ENCODE peak calls at places on chromosomes 13 and 19, in four cellular contexts. One of them, this sample, is unnamed. For H3K4me1, the result is how much of the 10 kb centered on the place peaks cover.

GRCh38 chr13:65036999-65037398 is 2193.1 kb downstream of the PCDH9 start:
- DNase-seq in lower lobe of right lung: no peak
- DNase-seq in lung: no peak
- DNase-seq in A549: no peak
- DNase-seq in this sample: no peak

GRCh38 chr13:112790735-112791641 is 101.2 kb downstream of the ATP11A start:
- DNase-seq in lower lobe of right lung: no peak
- DNase-seq in lung: no peak
- DNase-seq in A549: no peak
- DNase-seq in this sample: no peak

GRCh38 chr13:94112227-94112626 is 367.3 kb downstream of the DCT start:
- DNase-seq in lower lobe of right lung: no peak
- DNase-seq in lung: no peak
- DNase-seq in A549: no peak
- DNase-seq in this sample: no peak

GRCh38 chr13:44648392-44649117 is 72.4 kb upstream of the TSC22D1 start:
- DNase-seq in lower lobe of right lung: no peak
- DNase-seq in lung: no peak
- DNase-seq in A549: peak
- DNase-seq in this sample: no peak

GRCh38 chr13:24678151-24678550 is 2.1 kb upstream of the ATP12A start:
- DNase-seq in lower lobe of right lung: no peak
- DNase-seq in lung: no peak
- DNase-seq in A549: no peak
- DNase-seq in this sample: no peak

GRCh38 chr19:16649734-16650133 is 10.2 kb downstream of the SMIM7 start:
- DNase-seq in lower lobe of right lung: no peak
- DNase-seq in lung: no peak
- DNase-seq in A549: no peak
- DNase-seq in this sample: no peak

GRCh38 chr19:16161848-16162247 is 11.5 kb downstream of the CIB3 start:
- DNase-seq in lower lobe of right lung: no peak
- DNase-seq in lung: no peak
- DNase-seq in A549: no peak
- DNase-seq in this sample: no peak

GRCh38 chr19:39679056-39679790 is 23.5 kb downstream of the LGALS16 start:
- DNase-seq in lower lobe of right lung: no peak
- DNase-seq in lung: no peak
- DNase-seq in A549: no peak
- DNase-seq in this sample: no peak

GRCh38 chr13:76210262-76210661 is 574.1 kb downstream of the LMO7 start:
- DNase-seq in lower lobe of right lung: peak
- DNase-seq in lung: peak
- DNase-seq in A549: no peak
- DNase-seq in this sample: no peak

GRCh38 chr19:4081441-4082129 is 14.9 kb upstream of the ZBTB7A start:
- DNase-seq in lower lobe of right lung: no peak
- DNase-seq in lung: no peak
- DNase-seq in A549: no peak
- DNase-seq in this sample: no peak

GRCh38 chr13:42369071-42369795 is 97.3 kb downstream of the AKAP11 start:
- DNase-seq in lower lobe of right lung: no peak
- DNase-seq in lung: no peak
- DNase-seq in A549: no peak
- DNase-seq in this sample: no peak

GRCh38 chr13:90493667-90494066 is 853.8 kb upstream of the MIR17HG start:
- DNase-seq in lower lobe of right lung: no peak
- DNase-seq in lung: no peak
- DNase-seq in A549: no peak
- DNase-seq in this sample: no peak

GRCh38 chr13:113915012-113915763 is 51.3 kb upstream of the GAS6 start:
- DNase-seq in lower lobe of right lung: no peak
- DNase-seq in lung: peak
- DNase-seq in A549: no peak
- DNase-seq in this sample: no peak

GRCh38 chr19:850221-850978 is 1.7 kb upstream of the ELANE start:
- DNase-seq in lower lobe of right lung: peak
- DNase-seq in lung: peak
- DNase-seq in A549: peak
- DNase-seq in this sample: peak

DNA sequence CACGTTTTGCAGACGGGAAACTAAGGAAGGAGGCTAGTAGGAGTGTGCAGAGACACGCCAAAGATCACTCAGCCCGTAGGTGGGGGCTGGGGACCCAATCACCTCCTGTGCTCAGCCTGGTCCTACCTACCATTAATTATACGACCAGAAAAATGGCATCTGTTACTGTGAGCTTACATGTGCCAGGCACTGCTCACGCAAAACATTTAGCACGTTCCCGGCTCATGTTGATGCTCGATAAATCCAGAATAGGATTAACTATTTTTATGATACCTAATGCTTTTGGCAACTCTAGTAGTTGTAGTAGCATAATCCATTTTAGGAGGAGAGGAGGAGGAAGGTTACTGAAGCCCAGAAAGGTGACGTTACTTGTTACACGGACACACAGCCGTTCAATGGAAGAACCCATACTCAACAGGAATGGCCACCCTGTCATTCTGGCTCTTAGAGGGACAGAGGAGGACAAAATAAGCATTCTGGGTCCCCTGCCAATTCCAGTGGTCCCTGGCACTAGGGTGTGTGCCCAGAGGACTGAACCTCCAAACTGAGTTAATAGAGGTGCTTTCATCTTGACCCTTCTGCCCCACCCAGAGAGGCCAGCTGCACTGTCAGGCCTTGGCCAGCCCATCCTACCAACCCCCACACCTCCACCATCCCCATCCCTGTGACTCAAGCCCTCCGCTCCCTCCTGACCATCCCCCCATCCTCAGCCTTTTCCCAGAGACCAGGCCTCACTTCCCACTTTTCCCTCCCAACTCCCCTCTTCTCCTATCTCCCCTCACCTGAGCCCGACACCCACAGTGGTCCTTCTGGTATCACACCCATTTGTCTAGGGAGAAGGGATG is 5.0 kb upstream of the EML2 start:
- DNase-seq in lower lobe of right lung: no peak
- DNase-seq in lung: no peak
- DNase-seq in A549: no peak
- DNase-seq in this sample: no peak
- H3K4me1 ChIP-seq in lower lobe of right lung: half or more
- H3K4me1 ChIP-seq in lung: under half
- H3K4me1 ChIP-seq in A549: under half
- H3K4me1 ChIP-seq in this sample: under half

GRCh38 chr13:110245421-110245899 is 61.5 kb downstream of the COL4A1 start:
- DNase-seq in lower lobe of right lung: no peak
- DNase-seq in lung: no peak
- DNase-seq in A549: no peak
- DNase-seq in this sample: peak
- H3K4me1 ChIP-seq in lower lobe of right lung: under half
- H3K4me1 ChIP-seq in lung: under half
- H3K4me1 ChIP-seq in A549: under half
- H3K4me1 ChIP-seq in this sample: under half

GRCh38 chr13:41018583-41018909 is 570 bp downstream of the ELF1 start:
- DNase-seq in lower lobe of right lung: no peak
- DNase-seq in lung: no peak
- DNase-seq in A549: no peak
- DNase-seq in this sample: no peak
- H3K4me1 ChIP-seq in lower lobe of right lung: under half
- H3K4me1 ChIP-seq in lung: under half
- H3K4me1 ChIP-seq in A549: under half
- H3K4me1 ChIP-seq in this sample: under half

DNA sequence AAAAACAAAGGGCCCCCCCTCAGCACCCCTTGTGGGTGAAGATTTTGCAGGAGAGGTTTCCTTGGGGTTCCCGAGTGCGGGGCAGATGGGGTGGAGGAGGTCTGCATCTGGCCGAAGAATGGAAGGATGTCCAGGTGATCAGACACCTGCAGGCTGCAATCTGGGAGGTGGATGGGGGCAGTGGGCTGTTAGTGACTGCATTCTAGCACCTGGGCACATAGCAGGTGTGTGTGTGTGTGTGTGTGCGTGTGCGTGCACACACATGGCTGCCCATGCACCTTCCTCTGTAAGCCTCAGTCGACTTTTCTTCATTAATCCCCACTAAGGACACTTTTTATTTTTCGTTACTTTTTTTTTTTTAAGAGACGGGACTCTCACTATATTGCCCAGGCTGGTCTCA is 460 bp downstream of the MAG start:
- DNase-seq in lower lobe of right lung: no peak
- DNase-seq in lung: no peak
- DNase-seq in A549: no peak
- DNase-seq in this sample: no peak
- H3K4me1 ChIP-seq in lower lobe of right lung: under half
- H3K4me1 ChIP-seq in lung: under half
- H3K4me1 ChIP-seq in A549: under half
- H3K4me1 ChIP-seq in this sample: under half

DNA sequence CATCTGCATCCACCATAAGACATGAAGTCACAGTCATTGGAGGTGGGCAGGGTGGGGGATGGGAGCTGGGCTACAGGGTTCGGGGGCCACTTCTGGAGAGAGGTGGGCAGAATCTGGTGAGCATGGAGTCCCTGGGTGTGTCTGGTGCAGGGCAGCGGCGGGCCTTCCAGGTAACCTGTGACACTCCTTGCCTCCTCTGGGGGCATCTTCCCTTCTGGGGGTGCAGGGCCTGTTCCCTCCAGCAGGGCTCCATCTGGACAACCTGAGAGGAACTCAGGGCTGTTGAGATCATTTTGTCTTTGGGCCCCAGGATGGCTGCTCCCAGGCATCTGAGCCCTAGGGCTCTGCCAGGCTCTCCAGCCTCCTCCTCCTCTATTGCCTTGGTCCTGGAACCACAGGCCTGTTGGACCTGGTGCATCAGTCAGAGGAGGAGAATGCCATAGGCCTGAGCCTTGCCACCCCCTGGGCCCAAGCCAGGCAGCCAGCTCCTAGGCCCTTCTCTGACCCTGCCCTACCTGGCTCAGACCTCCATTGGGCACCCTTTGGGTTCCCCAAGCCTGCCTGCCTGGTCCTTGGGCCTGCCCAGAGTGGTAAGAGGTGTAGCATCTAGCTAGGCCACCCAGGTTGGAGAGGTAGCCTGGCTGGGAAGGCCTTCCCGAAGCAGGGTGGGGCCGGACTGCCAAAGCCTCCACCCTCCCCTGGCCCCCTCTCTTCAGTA is 13.4 kb downstream of the LYL1 start:
- DNase-seq in lower lobe of right lung: no peak
- DNase-seq in lung: no peak
- DNase-seq in A549: peak
- DNase-seq in this sample: no peak
- H3K4me1 ChIP-seq in lower lobe of right lung: half or more
- H3K4me1 ChIP-seq in lung: under half
- H3K4me1 ChIP-seq in A549: under half
- H3K4me1 ChIP-seq in this sample: under half

DNA sequence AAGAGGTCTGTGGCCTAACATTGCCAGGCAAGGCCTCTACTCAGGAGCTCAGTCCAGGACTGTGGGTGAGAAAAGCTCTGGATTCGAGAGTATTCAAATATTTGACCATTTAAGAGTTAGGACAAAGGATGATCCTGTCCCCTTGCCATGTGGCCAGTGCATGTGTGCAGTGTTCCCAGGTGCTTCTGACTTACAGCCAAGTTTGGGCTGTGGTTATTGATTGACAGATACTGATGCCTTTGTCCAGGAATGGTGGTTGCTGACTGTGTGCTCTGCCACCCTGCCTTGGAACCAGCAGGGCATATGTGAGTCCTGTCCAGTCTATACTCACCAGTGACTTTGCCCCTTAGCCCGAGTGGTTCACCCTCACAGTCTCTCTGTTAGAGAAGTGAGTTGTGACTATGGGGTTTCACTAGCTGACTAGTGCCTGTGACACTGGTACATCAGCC is 51.9 kb downstream of the GARRE1 start:
- DNase-seq in lower lobe of right lung: no peak
- DNase-seq in lung: no peak
- DNase-seq in A549: no peak
- DNase-seq in this sample: peak
- H3K4me1 ChIP-seq in lower lobe of right lung: under half
- H3K4me1 ChIP-seq in lung: under half
- H3K4me1 ChIP-seq in A549: under half
- H3K4me1 ChIP-seq in this sample: under half

This sample was measured in right lobe of liver.